ENCODE peak calls at places on chromosomes 7 and 10, in five cellular contexts. One of them, this sample, is unnamed.

GRCh38 chr7:100827330-100828226 is at the start of gene EPHB4:
- DNase-seq in GM12878: no peak
- DNase-seq in H1: peak; percentile 93
- DNase-seq in K562: peak; percentile 89
- DNase-seq in HepG2: peak; percentile 90
- DNase-seq in this sample: peak; percentile 77

GRCh38 chr7:24926623-24927539 is 53.1 kb downstream of the OSBPL3 start:
- DNase-seq in GM12878: no peak
- DNase-seq in H1: no peak
- DNase-seq in K562: no peak
- DNase-seq in HepG2: no peak
- DNase-seq in this sample: no peak

GRCh38 chr7:1748076-1748750 is 78.1 kb downstream of the ELFN1 start:
- DNase-seq in GM12878: no peak
- DNase-seq in H1: no peak
- DNase-seq in K562: no peak
- DNase-seq in HepG2: no peak
- DNase-seq in this sample: no peak

GRCh38 chr10:71509444-71509843 is 112.7 kb downstream of the CDH23 start:
- DNase-seq in GM12878: no peak
- DNase-seq in H1: no peak
- DNase-seq in K562: peak; percentile 55
- DNase-seq in HepG2: no peak
- DNase-seq in this sample: no peak

GRCh38 chr10:103265712-103266329 is 11.1 kb upstream of the INA start:
- DNase-seq in GM12878: no peak
- DNase-seq in H1: peak; percentile 83
- DNase-seq in K562: peak; percentile 22
- DNase-seq in HepG2: peak; percentile 63
- DNase-seq in this sample: peak; percentile 42

GRCh38 chr10:12608761-12609160 is 259.4 kb downstream of the CAMK1D start:
- DNase-seq in GM12878: no peak
- DNase-seq in H1: no peak
- DNase-seq in K562: no peak
- DNase-seq in HepG2: no peak
- DNase-seq in this sample: no peak

GRCh38 chr10:106327747-106328146 is 836.8 kb downstream of the SORCS1 start:
- DNase-seq in GM12878: no peak
- DNase-seq in H1: no peak
- DNase-seq in K562: no peak
- DNase-seq in HepG2: no peak
- DNase-seq in this sample: no peak

GRCh38 chr10:49596836-49597235 is 13.3 kb upstream of the SLC18A3 start:
- DNase-seq in GM12878: no peak
- DNase-seq in H1: no peak
- DNase-seq in K562: no peak
- DNase-seq in HepG2: no peak
- DNase-seq in this sample: no peak

GRCh38 chr10:116742367-116743265 is at the start of gene HSPA12A:
- DNase-seq in GM12878: no peak
- DNase-seq in H1: peak; percentile 82
- DNase-seq in K562: peak; percentile 84
- DNase-seq in HepG2: no peak
- DNase-seq in this sample: peak; percentile 50

GRCh38 chr10:116744849-116745248 is 2.5 kb upstream of the HSPA12A start:
- DNase-seq in GM12878: no peak
- DNase-seq in H1: no peak
- DNase-seq in K562: no peak
- DNase-seq in HepG2: no peak
- DNase-seq in this sample: no peak

GRCh38 chr10:116743266-116744064 is 1.1 kb upstream of the HSPA12A start:
- DNase-seq in GM12878: no peak
- DNase-seq in H1: no peak
- DNase-seq in K562: no peak
- DNase-seq in HepG2: no peak
- DNase-seq in this sample: no peak

GRCh38 chr10:116741391-116742351 is 695 bp downstream of the HSPA12A start:
- DNase-seq in GM12878: no peak
- DNase-seq in H1: peak; percentile 61
- DNase-seq in K562: peak; percentile 9
- DNase-seq in HepG2: no peak
- DNase-seq in this sample: no peak

DNA sequence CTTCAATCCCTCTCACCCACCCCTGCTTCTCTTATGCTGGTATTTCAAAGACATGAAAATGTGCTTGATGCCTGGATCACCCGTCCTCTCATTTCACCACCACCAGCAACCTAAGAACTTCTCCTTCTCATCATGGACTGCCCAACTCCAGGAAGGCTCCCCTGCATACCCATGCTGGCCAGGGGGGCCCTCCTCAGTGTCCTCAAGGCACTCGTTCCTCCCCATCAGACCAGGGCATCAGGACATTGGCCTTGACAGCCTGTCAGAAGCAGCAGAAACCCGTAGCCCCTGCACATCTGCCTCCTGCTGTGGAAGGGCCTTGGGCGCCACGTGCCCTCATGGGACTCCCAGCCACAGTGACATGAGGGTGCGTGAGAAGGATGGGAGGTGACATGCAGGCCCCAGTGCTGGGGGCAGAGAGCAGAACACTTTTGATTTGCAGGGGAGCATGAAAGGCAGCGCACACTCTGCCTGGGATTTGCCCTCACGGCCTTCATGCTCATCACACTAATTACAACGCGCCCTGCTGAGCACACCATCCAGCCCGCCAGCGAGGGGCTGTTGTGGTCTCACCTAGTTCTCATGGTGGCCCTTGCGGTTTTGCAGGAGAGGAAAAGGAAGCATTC is 1.9 kb upstream of the HSPA12A start:
- DNase-seq in GM12878: no peak
- DNase-seq in H1: no peak
- DNase-seq in K562: no peak
- DNase-seq in HepG2: no peak
- DNase-seq in this sample: no peak
- TF ChIP-seq MAX in GM12878: no peak
- TF ChIP-seq MAX in H1: no peak
- TF ChIP-seq MAX in K562: no peak
- TF ChIP-seq MAX in HepG2: peak; percentile 33
- TF ChIP-seq MAX in this sample: no peak

DNA sequence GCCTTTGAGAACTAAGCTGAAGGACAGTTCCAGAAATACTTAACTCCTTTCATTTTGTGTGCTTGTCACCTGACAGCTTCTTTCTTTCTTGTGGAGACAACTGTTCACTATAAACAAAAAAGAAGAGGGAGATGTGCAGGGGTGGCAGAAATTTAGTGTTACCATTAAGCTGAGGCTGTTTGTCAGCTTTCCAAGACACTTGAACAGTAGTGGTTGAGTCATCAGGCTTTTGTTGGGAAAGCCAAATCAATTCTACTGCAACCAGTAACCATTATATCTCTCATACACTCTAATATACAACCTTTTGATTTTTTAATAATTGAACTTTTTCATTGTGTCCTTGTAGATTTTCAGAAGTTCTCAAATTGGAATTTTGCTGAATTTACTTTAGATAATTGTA is 75.3 kb downstream of the POLL start:
- DNase-seq in GM12878: no peak
- DNase-seq in H1: no peak
- DNase-seq in K562: no peak
- DNase-seq in HepG2: no peak
- DNase-seq in this sample: no peak
- TF ChIP-seq ZNF274 in GM12878: no peak
- TF ChIP-seq ZNF274 in H1: no peak
- TF ChIP-seq ZNF274 in K562: no peak
- TF ChIP-seq ZNF274 in HepG2: no peak
- TF ChIP-seq ZNF274 in this sample: no peak

GRCh38 chr7:22252886-22253536 is 103.9 kb downstream of the RAPGEF5 start:
- DNase-seq in GM12878: no peak
- DNase-seq in H1: no peak
- DNase-seq in K562: no peak
- DNase-seq in HepG2: no peak
- DNase-seq in this sample: no peak

GRCh38 chr7:22255834-22256233 is 101.1 kb downstream of the RAPGEF5 start:
- DNase-seq in GM12878: no peak
- DNase-seq in H1: no peak
- DNase-seq in K562: no peak
- DNase-seq in HepG2: no peak
- DNase-seq in this sample: no peak

GRCh38 chr7:22255342-22255741 is 101.6 kb downstream of the RAPGEF5 start:
- DNase-seq in GM12878: no peak
- DNase-seq in H1: no peak
- DNase-seq in K562: no peak
- DNase-seq in HepG2: no peak
- DNase-seq in this sample: no peak

GRCh38 chr7:22251906-22252495 is 105.0 kb downstream of the RAPGEF5 start:
- DNase-seq in GM12878: no peak
- DNase-seq in H1: no peak
- DNase-seq in K562: no peak
- DNase-seq in HepG2: no peak
- DNase-seq in this sample: no peak

DNA sequence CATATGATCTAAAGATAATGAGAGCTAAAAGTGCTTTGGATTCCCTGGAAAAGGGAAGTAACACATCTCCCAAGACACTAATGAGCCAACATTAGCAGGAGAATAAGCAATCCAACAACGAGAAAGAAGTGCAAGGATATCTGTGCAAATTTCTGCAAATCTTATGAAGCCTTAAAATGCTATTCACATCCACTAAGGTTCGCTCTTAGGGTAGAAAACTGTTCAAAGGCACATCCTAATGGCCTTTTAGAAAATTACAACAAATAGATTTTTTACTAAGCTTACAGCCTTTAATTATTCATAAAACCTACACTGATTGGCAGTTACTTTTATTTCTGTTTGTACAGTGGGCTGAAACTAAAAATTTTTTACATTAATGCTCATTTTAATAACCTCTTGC is 100.3 kb downstream of the RAPGEF5 start:
- DNase-seq in GM12878: no peak
- DNase-seq in H1: no peak
- DNase-seq in K562: no peak
- DNase-seq in HepG2: no peak
- DNase-seq in this sample: no peak
- TF ChIP-seq MAX in GM12878: no peak
- TF ChIP-seq MAX in H1: no peak
- TF ChIP-seq MAX in K562: no peak
- TF ChIP-seq MAX in HepG2: no peak
- TF ChIP-seq MAX in this sample: no peak

GRCh38 chr7:67696124-67696523 is 699.5 kb downstream of the TYW1 start:
- DNase-seq in GM12878: no peak
- DNase-seq in H1: no peak
- DNase-seq in K562: no peak
- DNase-seq in HepG2: no peak
- DNase-seq in this sample: no peak
- TF ChIP-seq ZNF274 in GM12878: no peak
- TF ChIP-seq ZNF274 in H1: no peak
- TF ChIP-seq ZNF274 in K562: no peak
- TF ChIP-seq ZNF274 in HepG2: no peak
- TF ChIP-seq ZNF274 in this sample: no peak

GRCh38 chr10:6278519-6279120 is 75.9 kb downstream of the PFKFB3 start:
- DNase-seq in GM12878: no peak
- DNase-seq in H1: no peak
- DNase-seq in K562: no peak
- DNase-seq in HepG2: no peak
- DNase-seq in this sample: no peak
- TF ChIP-seq MAX in GM12878: no peak
- TF ChIP-seq MAX in H1: no peak
- TF ChIP-seq MAX in K562: no peak
- TF ChIP-seq MAX in HepG2: no peak
- TF ChIP-seq MAX in this sample: no peak

DNA sequence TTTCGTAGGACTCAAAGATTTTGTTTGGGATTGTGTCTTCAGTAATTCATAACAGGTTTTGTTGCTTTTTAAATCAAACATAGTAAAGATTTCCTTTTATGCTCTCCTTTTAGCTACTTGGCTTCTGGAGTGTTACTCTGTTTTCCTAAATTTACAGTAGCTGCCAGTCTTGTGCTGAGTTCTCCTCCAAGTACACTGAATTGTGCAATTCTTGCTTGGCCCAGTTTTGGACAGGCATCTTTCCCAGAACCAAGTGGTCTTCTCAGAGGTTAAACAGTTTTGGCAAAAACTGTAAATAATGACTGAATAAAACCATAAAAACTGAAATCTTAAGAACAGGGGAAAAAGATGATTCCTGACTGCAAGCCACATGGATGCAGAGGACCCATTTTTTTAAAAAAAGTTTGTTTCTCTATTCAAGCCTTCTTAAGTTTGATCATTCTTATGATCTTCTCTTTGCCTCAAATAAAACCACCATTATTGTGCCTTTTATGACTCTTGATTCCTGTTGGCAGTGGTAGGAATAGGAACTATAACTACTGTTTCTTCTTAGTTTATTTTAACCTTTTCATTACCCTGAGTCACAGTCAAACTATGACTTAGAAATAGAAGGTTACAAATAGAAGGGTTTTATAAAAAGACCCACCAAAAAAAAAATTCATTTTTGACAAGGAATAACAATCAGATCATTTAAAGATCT is 88.0 kb downstream of the MDFIC start:
- DNase-seq in GM12878: no peak
- DNase-seq in H1: no peak
- DNase-seq in K562: no peak
- DNase-seq in HepG2: no peak
- DNase-seq in this sample: no peak
- TF ChIP-seq ZNF274 in GM12878: no peak
- TF ChIP-seq ZNF274 in H1: no peak
- TF ChIP-seq ZNF274 in K562: no peak
- TF ChIP-seq ZNF274 in HepG2: no peak
- TF ChIP-seq ZNF274 in this sample: no peak

GRCh38 chr7:132618956-132619305 is 42.7 kb upstream of the PLXNA4 start:
- DNase-seq in GM12878: no peak
- DNase-seq in H1: no peak
- DNase-seq in K562: no peak
- DNase-seq in HepG2: no peak
- DNase-seq in this sample: no peak
- TF ChIP-seq MAX in GM12878: no peak
- TF ChIP-seq MAX in H1: no peak
- TF ChIP-seq MAX in K562: no peak
- TF ChIP-seq MAX in HepG2: no peak
- TF ChIP-seq MAX in this sample: no peak

DNA sequence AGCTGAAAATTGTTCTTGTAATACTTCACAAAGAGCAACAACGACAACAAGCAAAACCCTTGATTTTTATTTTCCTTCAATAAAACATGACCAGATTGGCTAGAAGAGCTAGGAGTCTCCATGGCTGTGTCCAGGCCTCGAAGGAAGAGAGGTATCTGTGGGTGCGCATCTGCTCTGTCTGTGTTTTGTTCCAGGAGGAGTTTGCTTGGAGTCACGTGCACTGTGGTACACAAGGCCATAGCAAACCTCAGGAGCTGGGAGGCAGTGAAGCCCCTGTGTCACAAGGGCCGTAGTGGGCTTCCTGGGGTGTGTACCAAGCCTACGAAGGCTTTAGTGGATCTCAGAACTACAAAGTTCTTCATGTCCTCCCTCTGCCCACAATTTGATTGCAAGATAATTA is 271.7 kb downstream of the TWIST1 start:
- DNase-seq in GM12878: no peak
- DNase-seq in H1: no peak
- DNase-seq in K562: no peak
- DNase-seq in HepG2: no peak
- DNase-seq in this sample: no peak
- TF ChIP-seq ZNF274 in GM12878: no peak
- TF ChIP-seq ZNF274 in H1: no peak
- TF ChIP-seq ZNF274 in K562: no peak
- TF ChIP-seq ZNF274 in HepG2: no peak
- TF ChIP-seq ZNF274 in this sample: no peak

GRCh38 chr10:100812978-100813377 is 67.6 kb downstream of the PAX2 start:
- DNase-seq in GM12878: no peak
- DNase-seq in H1: no peak
- DNase-seq in K562: no peak
- DNase-seq in HepG2: no peak
- DNase-seq in this sample: no peak
- TF ChIP-seq MAX in GM12878: no peak
- TF ChIP-seq MAX in H1: no peak
- TF ChIP-seq MAX in K562: no peak
- TF ChIP-seq MAX in HepG2: no peak
- TF ChIP-seq MAX in this sample: no peak

This sample was measured in HCT116.